ENCODE peak calls at places on chromosomes 12 and 14, in six cellular contexts. Z is NCI-H1105, E is tibial artery, R is left colon, Y is NCI-H1436, P is NCI-H345. W is an unnamed sample.

GRCh38 chr14:58278177-58278576 is 20.2 kb upstream of the ARID4A start:
- DNase-seq in Z (no peak), E (no peak), R (no peak), Y (no peak), P (no peak), W (no peak)

GRCh38 chr14:21626491-21627230 is 8.1 kb downstream of the OR10G2 start:
- DNase-seq in Z (no peak), E (no peak), R (no peak), Y (no peak), P (no peak), W (no peak)

GRCh38 chr12:130053641-130054040 is 108.6 kb upstream of the FZD10 start:
- DNase-seq in Z (peak; percentile 55), E (no peak), R (no peak), Y (no peak), P (peak; percentile 74), W (peak; percentile 11)

GRCh38 chr14:94485944-94486841 is 10.2 kb upstream of the SERPINA9 start:
- DNase-seq in Z (peak; percentile 50), E (peak; percentile 31), R (peak; percentile 43), Y (no peak), P (peak; percentile 69), W (peak; percentile 29)

GRCh38 chr14:102020058-102020971 is 55.9 kb downstream of the DYNC1H1 start:
- DNase-seq in Z (no peak), E (no peak), R (no peak), Y (no peak), P (no peak), W (no peak)

GRCh38 chr14:103156733-103157411 is 33.6 kb downstream of the TNFAIP2 start:
- DNase-seq in Z (no peak), E (no peak), R (no peak), Y (no peak), P (no peak), W (no peak)

GRCh38 chr14:37992489-37992888 is 215.2 kb upstream of the SSTR1 start:
- DNase-seq in Z (no peak), E (no peak), R (no peak), Y (no peak), P (peak; percentile 80), W (peak; percentile 27)

GRCh38 chr14:96635850-96636249 is 133.7 kb downstream of the PAPOLA start:
- DNase-seq in Z (no peak), E (no peak), R (no peak), Y (no peak), P (no peak), W (no peak)

GRCh38 chr14:75418779-75419768 is 8.7 kb upstream of the JDP2 start:
- DNase-seq in Z (no peak), E (no peak), R (peak; percentile 84), Y (peak; percentile 14), P (peak; percentile 19), W (no peak)

GRCh38 chr14:77682158-77682553 is 25.7 kb downstream of the ALKBH1 start:
- DNase-seq in Z (no peak), E (no peak), R (no peak), Y (no peak), P (no peak), W (no peak)